ENCODE peak calls at places on chromosomes 1 and 21, in four cellular contexts. F is IMR-90, W is neural progenitor cell, R is cardiac muscle cell. B is an unnamed sample.
A peak's percentile ranks its signal among the peaks of the same experiment; 100 is the strongest.

GRCh38 chr1:175376194-175376593 is 183.6 kb upstream of the KIAA0040 start:
- DNase-seq in F (no peak), R (peak; percentile 20), W (peak; percentile 35), B (no peak)

GRCh38 chr1:215657016-215657415 is 89.9 kb downstream of the KCTD3 start:
- DNase-seq in F (no peak), W (no peak), R (no peak), B (no peak)

GRCh38 chr1:206694551-206695124 is 9.9 kb downstream of the MAPKAPK2 start:
- DNase-seq in F (no peak), W (peak; percentile 64), R (no peak), B (no peak)

GRCh38 chr1:69492286-69492685 is 75.4 kb upstream of the LRRC7 start:
- DNase-seq in F (no peak), R (peak; percentile 21), W (no peak), B (no peak)

GRCh38 chr1:231828182-231828920 is 201.8 kb downstream of the DISC1 start:
- DNase-seq in R (peak; percentile 98), F (peak; percentile 95), W (no peak), B (peak; percentile 65)

GRCh38 chr1:8911416-8912309 is 33.2 kb upstream of the ENO1 start:
- DNase-seq in W (no peak), R (no peak), F (no peak), B (peak; percentile 27)

GRCh38 chr1:42999308-42999707 is 40.6 kb upstream of the SLC2A1 start:
- DNase-seq in W (no peak), F (peak; percentile 57), R (no peak), B (no peak)

GRCh38 chr1:205994342-205994741 is 8.9 kb downstream of the RAB7B start:
- DNase-seq in W (peak; percentile 21), R (no peak), F (no peak), B (no peak)

GRCh38 chr1:223209992-223210785 is 67.1 kb upstream of the TLR5 start:
- DNase-seq in F (no peak), W (no peak), R (no peak), B (no peak)

GRCh38 chr1:223209293-223209898 is 66.3 kb upstream of the TLR5 start:
- DNase-seq in W (no peak), F (no peak), R (no peak), B (no peak)

GRCh38 chr1:223207293-223208066 is 64.4 kb upstream of the TLR5 start:
- DNase-seq in W (no peak), F (peak; percentile 34), R (peak; percentile 9), B (no peak)

GRCh38 chr1:223210786-223211115 is 67.7 kb upstream of the TLR5 start:
- DNase-seq in F (no peak), R (no peak), W (no peak), B (no peak)

GRCh38 chr1:223208164-223209075 is 65.4 kb upstream of the TLR5 start:
- DNase-seq in W (no peak), F (no peak), R (no peak), B (no peak)
- H3K4me1 ChIP-seq in W (peaks cover 5% of the 10 kb centered on the region), F (no peaks in the 10 kb centered on the region), R (peaks cover 8% of the 10 kb centered on the region), B (no peaks in the 10 kb centered on the region)

GRCh38 chr1:7421471-7422075 is 349.5 kb upstream of the VAMP3 start:
- DNase-seq in F (no peak), W (no peak), R (no peak), B (no peak)

GRCh38 chr1:7422081-7422480 is 349.0 kb upstream of the VAMP3 start:
- DNase-seq in F (no peak), R (no peak), W (no peak), B (no peak)

GRCh38 chr1:7424352-7424890 is 346.7 kb upstream of the VAMP3 start:
- DNase-seq in R (peak; percentile 30), W (no peak), F (peak; percentile 63), B (no peak)

GRCh38 chr1:7422561-7422960 is 348.5 kb upstream of the VAMP3 start:
- DNase-seq in F (no peak), R (no peak), W (no peak), B (no peak)

DNA sequence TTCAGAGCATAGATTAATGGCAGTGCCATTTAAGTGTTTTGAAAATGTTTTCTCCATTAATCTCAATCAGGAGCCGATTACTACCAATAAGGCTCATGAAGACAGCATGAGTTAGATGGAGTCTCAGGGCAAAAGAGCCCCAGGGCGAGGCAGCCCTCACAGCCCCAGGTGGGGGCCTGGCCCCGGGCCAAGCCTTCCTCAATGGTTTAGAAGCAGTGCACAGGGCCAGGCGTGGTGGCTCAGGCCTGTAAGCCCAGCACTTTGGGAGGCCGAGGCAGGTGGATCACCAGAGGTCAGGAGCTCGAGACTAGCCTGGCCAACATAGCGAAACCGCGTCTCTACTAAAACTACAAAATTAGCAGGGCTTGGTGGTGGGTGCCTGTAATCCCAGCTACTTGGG is 348.1 kb upstream of the VAMP3 start:
- DNase-seq in F (no peak), R (no peak), W (no peak), B (no peak)
- TF ChIP-seq CTCF in F (no peak), R (no peak), W (no peak), B (no peak)

DNA sequence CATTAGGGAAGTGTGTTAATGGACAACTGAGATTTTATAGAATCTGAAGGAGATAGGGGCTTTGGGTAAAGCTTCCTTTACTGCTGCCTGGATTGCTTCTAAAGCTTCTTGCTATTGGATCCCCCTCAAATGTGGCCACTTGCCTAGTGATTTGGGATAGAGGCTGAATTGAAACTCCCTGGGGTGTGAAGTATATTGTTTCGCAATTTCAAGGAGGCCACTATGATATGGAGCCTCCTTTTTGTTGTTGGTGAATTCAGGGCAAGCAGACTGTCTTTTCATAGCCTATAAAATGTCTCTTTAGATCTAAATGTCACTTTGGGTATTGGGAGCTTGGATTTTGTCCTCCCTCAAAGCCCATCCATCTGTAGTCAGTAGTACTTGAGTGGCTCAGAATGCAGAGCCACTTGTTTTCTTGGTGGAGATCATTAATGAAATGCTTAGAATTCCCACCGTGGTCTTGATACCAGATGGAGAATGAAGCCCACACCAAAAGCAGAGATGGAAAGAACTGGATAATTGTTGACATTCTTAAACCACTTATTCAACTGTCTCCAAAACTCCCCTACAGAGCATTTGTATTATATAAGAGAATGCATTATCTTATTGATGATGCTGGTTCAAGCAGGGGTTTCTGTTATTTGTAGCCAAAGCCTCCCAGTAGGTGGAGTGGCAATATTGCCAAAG is 144.3 kb upstream of the KCNE2 start:
- DNase-seq in R (no peak), W (no peak), F (no peak), B (no peak)
- H3K4me1 ChIP-seq in R (peaks cover 26% of the 10 kb centered on the region), W (peaks cover 16% of the 10 kb centered on the region), F (peaks cover 1% of the 10 kb centered on the region), B (no peaks in the 10 kb centered on the region)

GRCh38 chr1:154481058-154481457 is 21.0 kb upstream of the TDRD10 start:
- DNase-seq in W (peak; percentile 68), F (no peak), R (no peak), B (no peak)
- TF ChIP-seq CTCF in W (no peak), F (no peak), R (no peak), B (no peak)

GRCh38 chr1:161162806-161163205 is 3.4 kb upstream of the PPOX start:
- DNase-seq in R (no peak), W (no peak), F (no peak), B (no peak)
- H3K4me1 ChIP-seq in R (peaks cover 6% of the 10 kb centered on the region), W (peaks cover 6% of the 10 kb centered on the region), F (peaks cover 9% of the 10 kb centered on the region), B (peaks cover 5% of the 10 kb centered on the region)

DNA sequence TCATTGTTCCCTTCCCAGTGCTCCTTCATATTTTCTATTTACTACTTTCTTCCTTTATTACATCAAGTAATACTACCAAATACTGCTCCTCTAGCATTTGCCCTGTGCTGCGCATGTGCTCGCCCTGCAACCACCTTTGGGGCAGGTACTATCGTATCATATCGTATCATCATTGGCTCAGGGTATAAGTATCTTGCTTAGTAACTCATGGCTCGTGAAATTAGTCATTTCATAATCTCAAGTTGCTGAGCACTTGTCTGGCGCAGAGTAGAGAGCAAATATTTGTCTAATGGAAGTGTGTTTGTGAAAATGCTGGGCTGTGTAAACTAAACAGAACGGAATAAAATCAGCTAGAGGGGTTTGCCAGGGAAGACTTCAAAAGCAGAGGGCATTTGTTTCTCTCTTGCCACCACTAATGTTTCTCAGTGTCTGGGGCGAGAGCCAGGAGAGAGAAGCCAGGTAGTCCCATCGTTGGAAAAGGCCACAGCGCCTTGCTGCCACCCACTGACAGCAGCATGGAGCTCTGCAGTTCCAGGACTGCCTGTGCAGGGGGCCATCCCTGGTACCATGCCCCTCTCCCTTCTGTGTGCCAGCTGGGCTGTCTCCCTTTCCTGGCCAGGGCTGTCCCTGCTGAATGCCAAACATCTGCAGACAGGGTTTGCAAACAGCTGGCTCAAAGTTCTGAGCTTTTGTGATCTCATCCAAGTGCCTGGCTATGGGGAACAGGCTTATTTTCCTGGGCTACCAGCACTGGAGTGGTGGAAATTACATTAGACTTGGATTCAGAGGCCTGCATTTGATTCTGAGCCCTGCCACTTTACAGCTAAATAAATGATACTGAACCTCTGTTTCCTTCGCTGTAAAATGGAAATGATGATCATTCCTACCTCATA is 19.9 kb upstream of the CPT2 start:
- DNase-seq in F (peak; percentile 59), W (no peak), R (peak; percentile 43), B (peak; percentile 11)
- TF ChIP-seq CTCF in F (peak; percentile 38), W (no peak), R (peak; percentile 37), B (peak; percentile 26)

DNA sequence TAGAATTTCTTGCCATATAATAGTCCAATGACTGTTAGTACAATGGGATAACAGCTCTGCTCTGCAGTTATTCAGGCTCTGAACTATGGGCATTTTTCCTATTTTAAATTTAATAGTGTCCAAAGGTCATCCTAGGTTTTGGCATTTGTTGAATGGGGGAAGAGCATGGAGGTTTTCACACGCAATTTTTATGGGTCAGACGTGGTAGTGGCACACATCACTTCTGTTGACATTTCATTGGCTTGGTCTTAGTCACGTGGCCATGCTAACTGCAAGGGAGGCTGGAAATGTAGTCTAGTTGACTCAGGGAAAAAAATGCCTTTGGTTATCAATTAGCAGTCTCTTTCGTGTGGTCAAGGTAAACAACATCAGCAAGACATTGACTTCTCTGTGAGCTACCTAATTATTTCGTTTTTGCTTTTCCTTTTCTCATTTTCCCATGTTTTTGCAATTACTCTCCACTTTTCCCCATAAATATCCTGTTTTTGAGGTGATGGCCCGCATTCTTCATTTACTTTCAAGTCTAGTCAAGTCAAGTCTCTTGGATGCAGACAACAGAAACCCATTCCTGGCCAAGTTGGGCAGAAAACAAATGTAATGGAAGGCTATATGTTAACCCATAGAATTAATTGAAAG is 82.8 kb downstream of the DYRK1A start:
- DNase-seq in F (no peak), R (no peak), W (no peak), B (no peak)
- H3K4me1 ChIP-seq in F (peaks cover 19% of the 10 kb centered on the region), R (peaks cover 51% of the 10 kb centered on the region), W (peaks cover 30% of the 10 kb centered on the region), B (peaks cover 32% of the 10 kb centered on the region)

DNA sequence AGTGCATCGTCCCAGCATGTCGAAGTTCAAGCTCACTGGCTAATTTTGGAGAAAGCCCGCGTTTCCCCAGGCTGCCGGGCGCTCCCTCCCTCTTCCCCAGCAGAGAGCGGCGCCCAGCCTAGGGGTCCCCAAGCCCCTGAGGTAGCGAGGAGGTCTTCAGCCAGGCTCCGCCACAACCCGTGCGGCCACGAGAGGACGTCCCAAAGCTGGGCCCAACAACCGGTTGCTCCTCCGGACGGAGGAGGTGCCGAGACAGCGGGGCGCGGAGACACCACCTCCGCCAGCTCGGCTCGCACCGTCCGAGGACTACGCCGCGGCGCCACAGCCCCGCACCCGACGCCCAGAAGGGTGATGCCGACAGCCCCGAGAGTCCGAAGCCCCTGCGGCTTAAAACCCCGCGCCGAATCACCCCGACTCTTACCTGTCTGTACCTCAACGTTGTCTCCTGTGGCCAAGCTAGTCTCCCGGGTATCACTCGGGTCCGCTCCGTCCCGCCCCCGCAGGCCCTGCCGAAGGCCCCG is at the start of gene DENND2C:
- DNase-seq in W (peak; percentile 85), R (no peak), F (no peak), B (no peak)
- TF ChIP-seq CTCF in W (peak; percentile 13), R (no peak), F (no peak), B (peak; percentile 5)

GRCh38 chr1:37479255-37480124 is 5.1 kb downstream of the ZC3H12A start:
- DNase-seq in W (no peak), R (peak; percentile 85), F (peak; percentile 90), B (peak; percentile 94)
- H3K4me1 ChIP-seq in W (peaks cover 4% of the 10 kb centered on the region), R (peaks cover 8% of the 10 kb centered on the region), F (peaks cover 42% of the 10 kb centered on the region), B (no peaks in the 10 kb centered on the region)